ENCODE peak calls at places on chromosome 15, in eight cellular contexts. One of them, this sample, is unnamed.
A peak's percentile ranks its signal among the peaks of the same experiment; 100 is the strongest.

GRCh38 chr15:92797168-92798052 is 102.7 kb upstream of the CHD2 start:
- DNase-seq in fibroblast of the aortic adventitia: peak; percentile 91
- DNase-seq in GM13976: peak; percentile 65
- DNase-seq in H9: no peak
- DNase-seq in RWPE1: no peak
- DNase-seq in A549: peak; percentile 84
- DNase-seq in GM23338: peak; percentile 93
- DNase-seq in fibroblast of pulmonary artery: peak; percentile 91
- DNase-seq in this sample: peak; percentile 84

GRCh38 chr15:70752142-70752754 is 11.1 kb downstream of the UACA start:
- DNase-seq in fibroblast of the aortic adventitia: peak; percentile 41
- DNase-seq in GM13976: no peak
- DNase-seq in H9: no peak
- DNase-seq in RWPE1: no peak
- DNase-seq in A549: no peak
- DNase-seq in GM23338: no peak
- DNase-seq in fibroblast of pulmonary artery: peak; percentile 44
- DNase-seq in this sample: peak; percentile 58

GRCh38 chr15:40493089-40493840 is 22.5 kb downstream of the CHST14 start:
- DNase-seq in fibroblast of the aortic adventitia: no peak
- DNase-seq in GM13976: no peak
- DNase-seq in H9: no peak
- DNase-seq in RWPE1: peak; percentile 55
- DNase-seq in A549: no peak
- DNase-seq in GM23338: no peak
- DNase-seq in fibroblast of pulmonary artery: no peak
- DNase-seq in this sample: peak; percentile 34

GRCh38 chr15:75368689-75369239 is 357 bp upstream of the MAN2C1 start:
- DNase-seq in fibroblast of the aortic adventitia: no peak
- DNase-seq in GM13976: peak; percentile 35
- DNase-seq in H9: no peak
- DNase-seq in RWPE1: no peak
- DNase-seq in A549: no peak
- DNase-seq in GM23338: no peak
- DNase-seq in fibroblast of pulmonary artery: no peak
- DNase-seq in this sample: peak; percentile 36

GRCh38 chr15:40334541-40334940 is 6.2 kb downstream of the CCDC9B start:
- DNase-seq in fibroblast of the aortic adventitia: no peak
- DNase-seq in GM13976: no peak
- DNase-seq in H9: no peak
- DNase-seq in RWPE1: no peak
- DNase-seq in A549: no peak
- DNase-seq in GM23338: no peak
- DNase-seq in fibroblast of pulmonary artery: no peak
- DNase-seq in this sample: no peak

GRCh38 chr15:62457100-62457499 is 292.0 kb upstream of the C2CD4B start:
- DNase-seq in fibroblast of the aortic adventitia: no peak
- DNase-seq in GM13976: no peak
- DNase-seq in H9: no peak
- DNase-seq in RWPE1: no peak
- DNase-seq in A549: no peak
- DNase-seq in GM23338: no peak
- DNase-seq in fibroblast of pulmonary artery: no peak
- DNase-seq in this sample: no peak

GRCh38 chr15:85800460-85801123 is 5.9 kb upstream of the KLHL25 start:
- DNase-seq in fibroblast of the aortic adventitia: peak; percentile 29
- DNase-seq in GM13976: no peak
- DNase-seq in H9: peak; percentile 59
- DNase-seq in RWPE1: peak; percentile 70
- DNase-seq in A549: peak; percentile 87
- DNase-seq in GM23338: peak; percentile 38
- DNase-seq in fibroblast of pulmonary artery: peak; percentile 39
- DNase-seq in this sample: peak; percentile 60

GRCh38 chr15:92818658-92819311 is 81.3 kb upstream of the CHD2 start:
- DNase-seq in fibroblast of the aortic adventitia: no peak
- DNase-seq in GM13976: no peak
- DNase-seq in H9: no peak
- DNase-seq in RWPE1: no peak
- DNase-seq in A549: no peak
- DNase-seq in GM23338: no peak
- DNase-seq in fibroblast of pulmonary artery: no peak
- DNase-seq in this sample: no peak

GRCh38 chr15:80072285-80072684 is 12.8 kb downstream of the ZFAND6 start:
- DNase-seq in fibroblast of the aortic adventitia: peak; percentile 93
- DNase-seq in GM13976: peak; percentile 52
- DNase-seq in H9: no peak
- DNase-seq in RWPE1: peak; percentile 76
- DNase-seq in A549: peak; percentile 93
- DNase-seq in GM23338: peak; percentile 91
- DNase-seq in fibroblast of pulmonary artery: peak; percentile 95
- DNase-seq in this sample: peak; percentile 91

GRCh38 chr15:49387471-49387870 is 35.6 kb upstream of the FGF7 start:
- DNase-seq in fibroblast of the aortic adventitia: no peak
- DNase-seq in GM13976: no peak
- DNase-seq in H9: no peak
- DNase-seq in RWPE1: no peak
- DNase-seq in A549: no peak
- DNase-seq in GM23338: no peak
- DNase-seq in fibroblast of pulmonary artery: no peak
- DNase-seq in this sample: no peak

GRCh38 chr15:74269362-74270035 is 33.4 kb downstream of the CCDC33 start:
- DNase-seq in fibroblast of the aortic adventitia: no peak
- DNase-seq in GM13976: no peak
- DNase-seq in H9: no peak
- DNase-seq in RWPE1: no peak
- DNase-seq in A549: no peak
- DNase-seq in GM23338: no peak
- DNase-seq in fibroblast of pulmonary artery: no peak
- DNase-seq in this sample: no peak

GRCh38 chr15:86553116-86553515 is 473.4 kb downstream of the AGBL1 start:
- DNase-seq in fibroblast of the aortic adventitia: no peak
- DNase-seq in GM13976: no peak
- DNase-seq in H9: no peak
- DNase-seq in RWPE1: no peak
- DNase-seq in A549: peak; percentile 32
- DNase-seq in GM23338: no peak
- DNase-seq in fibroblast of pulmonary artery: no peak
- DNase-seq in this sample: no peak

GRCh38 chr15:52288986-52289385 is 6.6 kb downstream of the MYO5C start:
- DNase-seq in fibroblast of the aortic adventitia: no peak
- DNase-seq in GM13976: no peak
- DNase-seq in H9: no peak
- DNase-seq in RWPE1: no peak
- DNase-seq in A549: no peak
- DNase-seq in GM23338: no peak
- DNase-seq in fibroblast of pulmonary artery: no peak
- DNase-seq in this sample: no peak

GRCh38 chr15:49723981-49724380 is 103.1 kb downstream of the DTWD1 start:
- DNase-seq in fibroblast of the aortic adventitia: no peak
- DNase-seq in GM13976: no peak
- DNase-seq in H9: no peak
- DNase-seq in RWPE1: no peak
- DNase-seq in A549: no peak
- DNase-seq in GM23338: no peak
- DNase-seq in fibroblast of pulmonary artery: no peak
- DNase-seq in this sample: no peak

GRCh38 chr15:78398076-78398825 is 39.8 kb upstream of the IREB2 start:
- DNase-seq in fibroblast of the aortic adventitia: no peak
- DNase-seq in GM13976: no peak
- DNase-seq in H9: no peak
- DNase-seq in RWPE1: no peak
- DNase-seq in A549: no peak
- DNase-seq in GM23338: no peak
- DNase-seq in fibroblast of pulmonary artery: no peak
- DNase-seq in this sample: no peak

GRCh38 chr15:78396186-78396814 is 41.7 kb upstream of the IREB2 start:
- DNase-seq in fibroblast of the aortic adventitia: no peak
- DNase-seq in GM13976: no peak
- DNase-seq in H9: no peak
- DNase-seq in RWPE1: no peak
- DNase-seq in A549: no peak
- DNase-seq in GM23338: no peak
- DNase-seq in fibroblast of pulmonary artery: no peak
- DNase-seq in this sample: no peak

GRCh38 chr15:78397382-78397781 is 40.6 kb upstream of the IREB2 start:
- DNase-seq in fibroblast of the aortic adventitia: no peak
- DNase-seq in GM13976: no peak
- DNase-seq in H9: no peak
- DNase-seq in RWPE1: no peak
- DNase-seq in A549: no peak
- DNase-seq in GM23338: no peak
- DNase-seq in fibroblast of pulmonary artery: no peak
- DNase-seq in this sample: no peak

GRCh38 chr15:78394981-78395619 is 42.9 kb upstream of the IREB2 start:
- DNase-seq in fibroblast of the aortic adventitia: no peak
- DNase-seq in GM13976: no peak
- DNase-seq in H9: peak; percentile 67
- DNase-seq in RWPE1: no peak
- DNase-seq in A549: no peak
- DNase-seq in GM23338: peak; percentile 57
- DNase-seq in fibroblast of pulmonary artery: no peak
- DNase-seq in this sample: no peak

DNA sequence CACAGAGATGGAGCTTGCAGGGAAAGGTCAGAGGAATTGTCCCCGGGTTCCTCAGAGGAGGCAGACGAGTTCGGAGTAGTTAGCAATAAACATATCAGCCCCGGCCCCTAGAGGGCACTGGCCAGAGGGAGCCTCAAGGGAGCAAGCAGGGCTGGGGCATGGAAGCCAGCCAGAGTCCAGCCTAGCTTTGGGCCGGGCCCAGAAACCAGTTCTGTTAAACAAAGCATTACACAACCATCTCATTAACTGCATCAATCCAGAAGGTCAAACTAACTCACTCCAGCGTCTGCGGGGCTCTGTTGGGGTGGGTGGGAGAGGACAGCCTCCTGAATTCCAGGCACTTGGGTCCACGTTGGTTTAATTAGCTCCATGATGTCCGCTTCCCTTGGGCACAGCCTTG is 41.0 kb upstream of the IREB2 start:
- DNase-seq in fibroblast of the aortic adventitia: peak; percentile 71
- DNase-seq in GM13976: no peak
- DNase-seq in H9: peak; percentile 64
- DNase-seq in RWPE1: no peak
- DNase-seq in A549: peak; percentile 31
- DNase-seq in GM23338: peak; percentile 75
- DNase-seq in fibroblast of pulmonary artery: peak; percentile 38
- DNase-seq in this sample: peak; percentile 37
- TF ChIP-seq CTCF in fibroblast of the aortic adventitia: peak; percentile 44
- TF ChIP-seq CTCF in GM13976: no peak
- TF ChIP-seq CTCF in H9: peak; percentile 69
- TF ChIP-seq CTCF in RWPE1: no peak
- TF ChIP-seq CTCF in A549: peak; percentile 26
- TF ChIP-seq CTCF in GM23338: peak; percentile 60
- TF ChIP-seq CTCF in fibroblast of pulmonary artery: peak; percentile 26
- TF ChIP-seq CTCF in this sample: peak; percentile 19

DNA sequence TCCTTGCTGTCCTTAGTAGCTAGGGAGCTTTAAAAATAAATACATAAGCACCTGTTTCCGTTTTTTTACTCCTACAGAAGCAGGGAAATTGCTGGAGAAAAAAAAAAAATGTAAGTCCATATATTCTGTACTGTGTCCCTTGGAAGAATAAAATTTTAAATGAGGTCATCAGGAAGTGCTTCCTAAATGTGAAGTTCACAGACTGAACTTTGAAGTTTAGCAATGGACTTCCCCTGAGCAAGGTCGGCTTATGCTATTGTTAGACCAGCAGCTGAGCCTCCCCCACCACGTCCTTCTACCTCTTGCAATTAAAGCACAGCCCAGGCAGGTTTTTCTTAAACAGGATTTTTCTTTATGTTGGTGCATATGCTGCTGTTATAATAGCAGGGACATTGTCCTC is 26.3 kb downstream of the LIPC start:
- DNase-seq in fibroblast of the aortic adventitia: no peak
- DNase-seq in GM13976: peak; percentile 59
- DNase-seq in H9: no peak
- DNase-seq in RWPE1: no peak
- DNase-seq in A549: no peak
- DNase-seq in GM23338: no peak
- DNase-seq in fibroblast of pulmonary artery: peak; percentile 54
- DNase-seq in this sample: no peak
- TF ChIP-seq CTCF in fibroblast of the aortic adventitia: no peak
- TF ChIP-seq CTCF in GM13976: no peak
- TF ChIP-seq CTCF in H9: no peak
- TF ChIP-seq CTCF in RWPE1: no peak
- TF ChIP-seq CTCF in A549: no peak
- TF ChIP-seq CTCF in GM23338: no peak
- TF ChIP-seq CTCF in fibroblast of pulmonary artery: no peak
- TF ChIP-seq CTCF in this sample: no peak

DNA sequence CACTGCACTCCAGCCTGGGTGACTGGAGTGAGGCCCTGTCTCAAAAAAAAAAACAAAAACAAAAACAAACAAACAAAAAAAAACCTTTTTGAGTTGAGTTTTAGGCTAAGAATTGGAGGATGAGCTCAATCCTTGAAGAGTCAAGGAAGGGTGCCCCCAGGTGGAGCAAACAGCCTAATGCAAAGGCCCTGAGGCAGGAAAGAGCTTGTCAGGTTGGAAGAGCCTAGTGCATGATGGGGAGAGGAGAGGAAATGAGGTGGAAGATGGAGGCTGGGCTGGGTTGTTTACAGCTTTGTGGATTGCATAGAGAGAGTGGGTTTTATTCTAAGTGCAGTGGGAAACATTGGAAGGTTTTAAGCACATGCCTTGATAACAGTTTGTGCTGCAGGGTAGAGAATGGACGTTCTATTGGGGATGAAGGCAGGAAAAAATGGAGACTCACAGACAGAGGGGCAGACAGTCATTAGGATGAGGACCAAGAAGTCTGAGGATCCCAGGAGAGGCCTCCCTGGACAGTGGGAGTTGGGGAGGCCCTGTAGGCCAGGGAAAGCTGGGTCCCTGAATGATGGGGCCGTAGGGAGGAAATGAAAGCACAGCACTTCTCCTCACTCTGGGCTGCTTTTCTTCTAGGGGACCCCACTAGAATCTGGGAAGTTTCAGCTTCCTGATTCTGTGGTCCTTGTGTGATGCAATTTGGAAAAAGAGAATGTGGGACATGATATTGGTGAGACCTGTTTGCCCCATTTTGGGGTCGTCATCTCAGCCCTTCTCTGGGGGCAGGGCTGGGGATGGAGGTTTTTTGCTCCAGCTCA is 1.9 kb upstream of the SNX22 start:
- DNase-seq in fibroblast of the aortic adventitia: no peak
- DNase-seq in GM13976: no peak
- DNase-seq in H9: peak; percentile 64
- DNase-seq in RWPE1: no peak
- DNase-seq in A549: peak; percentile 61
- DNase-seq in GM23338: peak; percentile 75
- DNase-seq in fibroblast of pulmonary artery: no peak
- DNase-seq in this sample: peak; percentile 43
- TF ChIP-seq CTCF in fibroblast of the aortic adventitia: peak; percentile 6
- TF ChIP-seq CTCF in GM13976: peak; percentile 1
- TF ChIP-seq CTCF in H9: peak; percentile 56
- TF ChIP-seq CTCF in RWPE1: no peak
- TF ChIP-seq CTCF in A549: peak; percentile 17
- TF ChIP-seq CTCF in GM23338: peak; percentile 49
- TF ChIP-seq CTCF in fibroblast of pulmonary artery: peak; percentile 12
- TF ChIP-seq CTCF in this sample: peak; percentile 33

DNA sequence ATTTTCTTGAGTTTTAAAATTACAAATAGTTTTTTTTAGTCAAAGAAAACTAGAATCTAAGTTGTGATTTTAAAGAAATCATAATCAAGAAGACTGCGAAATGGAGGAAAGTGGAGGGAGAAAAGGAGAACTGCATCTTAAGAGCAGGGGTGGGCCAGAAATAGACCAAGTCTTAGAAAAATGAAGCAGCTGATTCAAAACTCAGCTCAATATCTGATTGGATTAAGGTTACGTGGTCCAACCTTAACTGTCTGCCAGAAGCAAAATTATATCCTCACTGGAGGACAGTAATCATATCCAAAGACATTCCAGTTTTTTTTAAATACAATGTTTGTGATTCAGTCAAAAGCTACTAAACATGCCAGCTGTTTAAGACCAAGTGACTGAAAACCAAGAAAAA is 41.4 kb downstream of the CHSY1 start:
- DNase-seq in fibroblast of the aortic adventitia: peak; percentile 68
- DNase-seq in GM13976: no peak
- DNase-seq in H9: no peak
- DNase-seq in RWPE1: no peak
- DNase-seq in A549: no peak
- DNase-seq in GM23338: no peak
- DNase-seq in fibroblast of pulmonary artery: no peak
- DNase-seq in this sample: peak; percentile 59
- TF ChIP-seq CTCF in fibroblast of the aortic adventitia: no peak
- TF ChIP-seq CTCF in GM13976: no peak
- TF ChIP-seq CTCF in H9: no peak
- TF ChIP-seq CTCF in RWPE1: no peak
- TF ChIP-seq CTCF in A549: no peak
- TF ChIP-seq CTCF in GM23338: no peak
- TF ChIP-seq CTCF in fibroblast of pulmonary artery: no peak
- TF ChIP-seq CTCF in this sample: no peak